ENCODE peak calls at places on chromosomes 3 and 15, in eight cellular contexts. S is MCF 10A; F is endothelial cell; I is neural crest cell; U is activated CD4-positive, alpha-beta T cell treated with anti-CD3 and anti-CD28 coated beads, Interleukin-2, amount 10 ng/mL, durations not matched to agents 7 days and 5 days; W is hippocampal formation; Y is AML-193; A is HS-5. R is an unnamed sample.

GRCh38 chr3:134057006-134057832 is 27.5 kb upstream of the SLCO2A1 start:
- DNase-seq in U (no peak), I (no peak), W (no peak), F (no peak), Y (no peak), A (no peak), S (peak), R (no peak)

GRCh38 chr3:181730364-181730763 is 18.6 kb downstream of the SOX2 start:
- DNase-seq in Y (no peak), A (no peak), I (no peak), F (no peak), S (no peak), U (no peak), W (no peak), R (no peak)

GRCh38 chr15:62506217-62506805 is 341.2 kb upstream of the C2CD4B start:
- DNase-seq in F (no peak), W (no peak), I (no peak), U (no peak), S (peak), Y (no peak), A (peak), R (peak)

GRCh38 chr15:84658080-84658787 is at the start of gene NMB:
- DNase-seq in Y (peak), F (peak), U (peak), S (peak), W (peak), I (peak), A (no peak), R (peak)

GRCh38 chr15:98658831-98659699 is 10.7 kb downstream of the IGF1R start:
- DNase-seq in Y (peak), S (peak), I (peak), F (peak), W (peak), U (peak), A (no peak), R (peak)

GRCh38 chr15:55349282-55349681 is 30.3 kb downstream of the PIGB start:
- DNase-seq in S (no peak), F (no peak), U (no peak), A (no peak), Y (no peak), I (no peak), W (no peak), R (no peak)

GRCh38 chr3:82087958-82088357 is 326.5 kb upstream of the GBE1 start:
- DNase-seq in U (no peak), F (no peak), A (peak), Y (no peak), I (no peak), S (peak), W (no peak), R (peak)

GRCh38 chr3:8319935-8320634 is 181.5 kb upstream of the LMCD1 start:
- DNase-seq in U (no peak), A (peak), S (peak), W (no peak), I (no peak), F (no peak), Y (no peak), R (peak)

GRCh38 chr15:25477816-25478215 is 39.0 kb upstream of the UBE3A start:
- DNase-seq in S (no peak), A (no peak), Y (no peak), W (no peak), F (no peak), U (no peak), I (no peak), R (no peak)

GRCh38 chr15:44775923-44776322 is 39.6 kb downstream of the TRIM69 start:
- DNase-seq in A (no peak), W (peak), S (peak), U (no peak), F (no peak), Y (no peak), I (no peak), R (no peak)

GRCh38 chr15:42419369-42419768 is 60.1 kb downstream of the CAPN3 start:
- DNase-seq in Y (no peak), A (no peak), S (no peak), U (no peak), I (no peak), F (no peak), W (no peak), R (no peak)

GRCh38 chr3:72323794-72324193 is 524.5 kb downstream of the SHQ1 start:
- DNase-seq in S (no peak), Y (no peak), I (no peak), F (no peak), U (no peak), W (no peak), A (no peak), R (no peak)

GRCh38 chr3:180383332-180384020 is 218.5 kb upstream of the TTC14 start:
- DNase-seq in S (peak), A (no peak), F (no peak), Y (peak), W (no peak), U (no peak), I (no peak), R (peak)

GRCh38 chr3:141367038-141367730 is 1.1 kb upstream of the ZBTB38 start:
- DNase-seq in A (peak), S (peak), W (no peak), Y (no peak), F (no peak), I (no peak), U (no peak), R (peak)

GRCh38 chr15:39605146-39605545 is 24.3 kb downstream of the THBS1 start:
- DNase-seq in I (no peak), S (no peak), A (no peak), W (no peak), U (no peak), Y (no peak), F (no peak), R (no peak)

GRCh38 chr15:39270976-39271375 is 309.9 kb upstream of the THBS1 start:
- DNase-seq in I (no peak), A (peak), W (no peak), S (peak), F (no peak), U (no peak), Y (no peak), R (peak)

GRCh38 chr3:13746385-13746784 is 133.5 kb downstream of the WNT7A start:
- DNase-seq in A (no peak), W (no peak), F (no peak), U (no peak), Y (no peak), I (no peak), S (no peak), R (no peak)

GRCh38 chr3:177210744-177211502 is 13.6 kb upstream of the TBL1XR1 start:
- DNase-seq in W (no peak), S (no peak), F (no peak), U (no peak), Y (no peak), I (no peak), A (no peak), R (no peak)

GRCh38 chr3:110456001-110456400 is 615.6 kb upstream of the NECTIN3 start:
- DNase-seq in Y (no peak), I (no peak), W (no peak), U (no peak), A (no peak), F (no peak), S (no peak), R (no peak)

R was measured in PC-3.